ENCODE peak calls at places on chromosomes 12 and 14, in ten cellular contexts. X is B cell, S is neural crest cell, V is GM04504, N is RWPE2, O is heart left ventricle, A is tibial nerve, J is non-pigmented ciliary epithelial cell, Y is NCI-H2081, K is WTC11. C is an unnamed sample.

GRCh38 chr14:65419593-65420252 is 7.2 kb downstream of the FUT8 start:
- DNase-seq in X (no peak), S (no peak), V (no peak), N (no peak), O (no peak), A (no peak), J (no peak), Y (no peak), K (no peak), C (no peak)

GRCh38 chr12:116484807-116485206 is 74.4 kb upstream of the MAP1LC3B2 start:
- DNase-seq in X (no peak), S (no peak), V (no peak), N (no peak), O (no peak), A (peak; percentile 59), J (no peak), Y (no peak), K (no peak), C (no peak)

GRCh38 chr12:24109381-24110039 is 160.0 kb upstream of the SOX5 start:
- DNase-seq in X (no peak), S (no peak), V (no peak), N (no peak), O (no peak), A (no peak), J (no peak), Y (peak; percentile 22), K (no peak), C (no peak)

GRCh38 chr12:115850924-115851323 is 426.6 kb downstream of the MED13L start:
- DNase-seq in X (no peak), S (no peak), V (no peak), N (no peak), O (no peak), A (no peak), J (no peak), Y (no peak), K (no peak), C (no peak)

GRCh38 chr12:117098361-117099217 is 627 bp downstream of the TESC start:
- DNase-seq in X (no peak), S (no peak), V (no peak), N (no peak), O (no peak), A (no peak), J (no peak), Y (no peak), K (peak; percentile 46), C (no peak)

GRCh38 chr12:93200291-93200917 is 177.3 kb upstream of the NUDT4 start:
- DNase-seq in X (no peak), S (no peak), V (no peak), N (no peak), O (no peak), A (no peak), J (no peak), Y (no peak), K (no peak), C (no peak)

GRCh38 chr12:3533703-3534386 is 42.8 kb downstream of the PRMT8 start:
- DNase-seq in X (peak; percentile 17), S (no peak), V (no peak), N (no peak), O (peak; percentile 69), A (no peak), J (no peak), Y (peak; percentile 57), K (no peak), C (no peak)

GRCh38 chr14:74062809-74063150 is 21.5 kb downstream of the ALDH6A1 start:
- DNase-seq in X (no peak), S (no peak), V (no peak), N (no peak), O (no peak), A (no peak), J (no peak), Y (no peak), K (no peak), C (no peak)

GRCh38 chr12:72081787-72082186 is 143.1 kb downstream of the TPH2 start:
- DNase-seq in X (no peak), S (no peak), V (no peak), N (no peak), O (no peak), A (no peak), J (no peak), Y (peak; percentile 30), K (no peak), C (no peak)

GRCh38 chr12:38931461-38931860 is 26.1 kb upstream of the CPNE8 start:
- DNase-seq in X (no peak), S (no peak), V (no peak), N (no peak), O (no peak), A (no peak), J (no peak), Y (no peak), K (no peak), C (no peak)

GRCh38 chr12:51922146-51922545 is 14.8 kb downstream of the ACVRL1 start:
- DNase-seq in X (no peak), S (no peak), V (no peak), N (no peak), O (no peak), A (no peak), J (no peak), Y (no peak), K (no peak), C (no peak)

C was measured in HS-27A.